ENCODE peak calls at places on chromosomes 6 and 20, in ten cellular contexts. B is CD4-positive, CD25-positive, alpha-beta regulatory T cell; G is T-helper 9 cell; E is activated CD4-positive, alpha-beta T cell treated with anti-CD3 and anti-CD28 coated beads, Interleukin-2, amount 50 U/mL, for 1 hour; Z is HFF-Myc; K is posterior cingulate gyrus; X is stimulated activated CD4-positive, alpha-beta T cell treated with anti-CD3 and anti-CD28 coated beads, Interleukin-4, amount 100 ng/mL, for 24 hours; U is anterior cingulate cortex; F is stimulated activated CD8-positive, alpha-beta memory T cell treated with anti-CD3 and anti-CD28 coated beads, Interleukin-15, amount 100 ng/mL, for 24 hours; D is cardiac fibroblast. Q is an unnamed sample.

GRCh38 chr6:3542032-3542640 is 85.3 kb upstream of the SLC22A23 start:
- DNase-seq in B (no peak), G (no peak), E (no peak), Z (no peak), K (no peak), X (no peak), U (no peak), F (no peak), D (no peak), Q (no peak)

GRCh38 chr6:163600781-163601180 is 186.3 kb downstream of the QKI start:
- DNase-seq in B (no peak), G (no peak), E (no peak), Z (no peak), K (no peak), X (no peak), U (no peak), F (no peak), D (no peak), Q (no peak)

GRCh38 chr6:55819811-55820210 is 55.6 kb downstream of the BMP5 start:
- DNase-seq in B (no peak), G (no peak), E (no peak), Z (peak), K (no peak), X (no peak), U (no peak), F (no peak), D (no peak), Q (no peak)

GRCh38 chr6:142845624-142846458 is 99.1 kb downstream of the HIVEP2 start:
- DNase-seq in B (peak), G (peak), E (peak), Z (peak), K (peak), X (peak), U (peak), F (no peak), D (peak), Q (no peak)

GRCh38 chr6:10850728-10851127 is 12.4 kb upstream of the MAK start:
- DNase-seq in B (no peak), G (no peak), E (no peak), Z (no peak), K (no peak), X (no peak), U (no peak), F (no peak), D (no peak), Q (no peak)

GRCh38 chr20:8094415-8094818 is 37.6 kb upstream of the PLCB1 start:
- DNase-seq in B (no peak), G (no peak), E (no peak), Z (peak), K (peak), X (no peak), U (no peak), F (no peak), D (peak), Q (no peak)

GRCh38 chr6:140203611-140204553 is 829.4 kb upstream of the CITED2 start:
- DNase-seq in B (no peak), G (no peak), E (no peak), Z (peak), K (no peak), X (no peak), U (no peak), F (no peak), D (peak), Q (no peak)

GRCh38 chr6:29520232-29520631 is 32.5 kb upstream of the MAS1L start:
- DNase-seq in B (no peak), G (no peak), E (no peak), Z (no peak), K (no peak), X (no peak), U (no peak), F (no peak), D (no peak), Q (no peak)

GRCh38 chr6:1960484-1961142 is 284.8 kb downstream of the GMDS start:
- DNase-seq in B (no peak), G (no peak), E (no peak), Z (no peak), K (no peak), X (no peak), U (no peak), F (no peak), D (no peak), Q (no peak)

GRCh38 chr6:152127429-152128165 is 320.1 kb downstream of the ESR1 start:
- DNase-seq in B (no peak), G (no peak), E (no peak), Z (no peak), K (no peak), X (no peak), U (no peak), F (no peak), D (no peak), Q (no peak)

GRCh38 chr20:19945732-19946670 is 71.2 kb upstream of the NAA20 start:
- DNase-seq in B (no peak), G (no peak), E (no peak), Z (no peak), K (peak), X (no peak), U (no peak), F (no peak), D (peak), Q (no peak)

GRCh38 chr20:20331796-20332195 is 36.1 kb upstream of the INSM1 start:
- DNase-seq in B (no peak), G (no peak), E (no peak), Z (no peak), K (no peak), X (no peak), U (no peak), F (no peak), D (no peak), Q (no peak)

GRCh38 chr6:26183581-26184408 is 96.6 kb downstream of the HFE start:
- DNase-seq in B (peak), G (peak), E (peak), Z (peak), K (peak), X (peak), U (peak), F (no peak), D (peak), Q (peak)

GRCh38 chr6:101761124-101761601 is 367.7 kb downstream of the GRIK2 start:
- DNase-seq in B (no peak), G (no peak), E (no peak), Z (peak), K (no peak), X (no peak), U (no peak), F (no peak), D (peak), Q (no peak)

GRCh38 chr6:44452725-44453124 is 65.2 kb downstream of the CDC5L start:
- DNase-seq in B (no peak), G (no peak), E (no peak), Z (no peak), K (no peak), X (no peak), U (no peak), F (no peak), D (peak), Q (no peak)

GRCh38 chr6:26328265-26328844 is 36.6 kb upstream of the BTN3A2 start:
- DNase-seq in B (no peak), G (no peak), E (no peak), Z (no peak), K (no peak), X (no peak), U (no peak), F (no peak), D (no peak), Q (no peak)

Q was measured in erythroblast.